ENCODE peak calls at places on chromosome 18, in nine cellular contexts. H is ovary; R is renal cortical epithelial cell; F is stimulated activated naive CD8-positive, alpha-beta T cell treated with anti-CD3 and anti-CD28 coated beads, Interleukin-15, Interleukin-2, amounts not matched to agents 100 U/mL and 50 U/mL, for 24 hours; U is nephron progenitor cell; A is OCI-LY7; C is transverse colon; B is spleen; M is ELR. V is an unnamed sample.
A peak's percentile ranks its signal among the peaks of the same experiment; 100 is the strongest.

GRCh38 chr18:76490701-76491171 is 4.3 kb downstream of the ZNF516 start:
- DNase-seq in H (peak; percentile 63), R (no peak), F (peak; percentile 46), A (no peak), B (peak; percentile 92), C (peak; percentile 78), M (peak; percentile 37), U (no peak), V (no peak)

GRCh38 chr18:12038661-12039417 is 54.8 kb upstream of the ANKRD62 start:
- DNase-seq in B (peak; percentile 96), U (peak; percentile 89), M (peak; percentile 81), A (peak; percentile 80), C (peak; percentile 89), R (peak; percentile 36), F (peak; percentile 83), H (peak; percentile 80), V (peak; percentile 45)

GRCh38 chr18:44924750-44925534 is 244.3 kb downstream of the SETBP1 start:
- DNase-seq in A (no peak), R (no peak), H (no peak), C (no peak), U (no peak), F (no peak), B (no peak), M (no peak), V (no peak)

GRCh38 chr18:8546677-8547076 is 62.6 kb upstream of the RAB12 start:
- DNase-seq in M (no peak), U (no peak), C (no peak), R (no peak), H (no peak), F (no peak), A (no peak), B (no peak), V (no peak)

GRCh38 chr18:8843005-8843404 is 137.6 kb downstream of the MTCL1 start:
- DNase-seq in A (no peak), H (no peak), M (no peak), U (no peak), R (no peak), B (no peak), C (no peak), F (no peak), V (no peak)

GRCh38 chr18:12838178-12838634 is 45.8 kb downstream of the PTPN2 start:
- DNase-seq in A (peak; percentile 31), C (peak; percentile 81), H (peak; percentile 52), R (peak; percentile 99), B (no peak), M (peak; percentile 97), U (no peak), F (no peak), V (peak; percentile 75)

GRCh38 chr18:8951491-8951890 is 151.0 kb upstream of the NDUFV2 start:
- DNase-seq in F (no peak), A (peak; percentile 96), U (no peak), B (no peak), C (no peak), M (no peak), H (no peak), R (no peak), V (no peak)

GRCh38 chr18:38539373-38539772 is 973.8 kb upstream of the CELF4 start:
- DNase-seq in U (no peak), R (no peak), A (no peak), B (no peak), F (no peak), M (no peak), H (no peak), C (no peak), V (no peak)

GRCh38 chr18:22345733-22346132 is 72.0 kb downstream of the CTAGE1 start:
- DNase-seq in A (no peak), C (no peak), F (no peak), U (no peak), H (no peak), M (no peak), R (no peak), B (no peak), V (no peak)

GRCh38 chr18:56910967-56911366 is 235.9 kb upstream of the BOD1L2 start:
- DNase-seq in B (no peak), F (no peak), U (no peak), H (no peak), A (no peak), C (no peak), M (no peak), R (no peak), V (no peak)

GRCh38 chr18:26085056-26085455 is 5.4 kb downstream of the SS18 start:
- DNase-seq in M (no peak), U (no peak), C (no peak), F (no peak), A (no peak), H (no peak), R (no peak), B (no peak), V (no peak)

GRCh38 chr18:33755918-33756590 is 178.0 kb downstream of the ASXL3 start:
- DNase-seq in R (peak; percentile 74), A (no peak), H (no peak), M (peak; percentile 17), U (no peak), C (peak; percentile 26), B (no peak), F (no peak), V (peak; percentile 39)

GRCh38 chr18:45110577-45111506 is 430.2 kb downstream of the SETBP1 start:
- DNase-seq in B (no peak), H (peak; percentile 22), U (no peak), A (no peak), C (no peak), R (no peak), M (no peak), F (no peak), V (peak; percentile 83)

GRCh38 chr18:45760443-45761036 is 36.6 kb downstream of the SLC14A1 start:
- DNase-seq in A (no peak), R (no peak), U (peak; percentile 23), B (no peak), M (no peak), C (no peak), H (no peak), F (no peak), V (no peak)

GRCh38 chr18:76494541-76495403 is at the start of gene ZNF516:
- DNase-seq in A (peak; percentile 70), R (no peak), C (no peak), F (peak; percentile 25), M (peak; percentile 59), B (peak; percentile 91), U (peak; percentile 68), H (peak; percentile 68), V (no peak)

GRCh38 chr18:23619388-23619873 is 33.1 kb upstream of the NPC1 start:
- DNase-seq in F (peak; percentile 25), R (no peak), H (peak; percentile 57), B (peak; percentile 76), U (peak; percentile 63), M (peak; percentile 50), A (no peak), C (peak; percentile 17), V (no peak)

GRCh38 chr18:27922780-27923179 is 254.2 kb downstream of the CDH2 start:
- DNase-seq in B (no peak), H (no peak), M (no peak), A (no peak), R (peak; percentile 72), C (no peak), U (no peak), F (no peak), V (no peak)

GRCh38 chr18:35693829-35694228 is 112.3 kb downstream of the GALNT1 start:
- DNase-seq in U (no peak), B (no peak), M (no peak), A (no peak), H (no peak), R (no peak), F (no peak), C (no peak), V (no peak)

GRCh38 chr18:21865043-21865442 is 124.5 kb downstream of the MIB1 start:
- DNase-seq in H (no peak), R (no peak), C (no peak), A (no peak), F (no peak), U (no peak), B (no peak), M (peak; percentile 12), V (no peak)

GRCh38 chr18:26134110-26134509 is 441 bp downstream of the PSMA8 start:
- DNase-seq in H (no peak), C (no peak), R (no peak), U (no peak), F (no peak), A (no peak), B (no peak), M (no peak), V (no peak)

GRCh38 chr18:5059540-5060032 is 137.5 kb downstream of the AKAIN1 start:
- DNase-seq in F (no peak), H (no peak), B (no peak), A (no peak), U (no peak), C (no peak), R (no peak), M (no peak), V (no peak)

GRCh38 chr18:5073026-5073944 is 123.8 kb downstream of the AKAIN1 start:
- DNase-seq in A (peak; percentile 50), M (peak; percentile 20), U (peak; percentile 50), F (peak; percentile 33), C (peak; percentile 32), H (no peak), R (peak; percentile 10), B (no peak), V (peak; percentile 13)